ENCODE peak calls at places on chromosomes 12 and 14, in seven cellular contexts. B is adipocyte, C is IMR-90, S is neural progenitor cell, O is endothelial cell of umbilical vein, H is vagina, A is spleen. X is an unnamed sample. For H3K4me1, the result is how much of the 10 kb centered on the place peaks cover.

GRCh38 chr12:6890789-6891624 is 13.6 kb upstream of the LRRC23 start:
- DNase-seq in C (peak), A (peak), O (peak), S (peak), H (no peak), B (peak), X (peak)

GRCh38 chr12:50231346-50231745 is 52.0 kb downstream of the LIMA1 start:
- DNase-seq in C (no peak), O (no peak), A (no peak), B (no peak), H (no peak), S (no peak), X (no peak)

GRCh38 chr12:132178314-132178713 is 34.1 kb downstream of the NOC4L start:
- DNase-seq in S (no peak), B (no peak), H (no peak), A (no peak), C (no peak), O (no peak), X (no peak)

GRCh38 chr12:87202189-87202588 is 827.0 kb downstream of the C12orf50 start:
- DNase-seq in B (no peak), S (no peak), O (no peak), A (no peak), H (no peak), C (no peak), X (no peak)

GRCh38 chr12:26287666-26288408 is 92.5 kb downstream of the SSPN start:
- DNase-seq in C (no peak), O (no peak), S (no peak), B (no peak), A (no peak), H (no peak), X (no peak)

GRCh38 chr14:92657457-92658142 is 90.8 kb downstream of the LGMN start:
- DNase-seq in A (peak), H (no peak), B (no peak), S (no peak), C (no peak), O (no peak), X (no peak)

GRCh38 chr12:98939350-98939749 is 294.3 kb downstream of the APAF1 start:
- DNase-seq in O (peak), H (no peak), C (peak), S (peak), A (no peak), B (peak), X (no peak)

GRCh38 chr12:124637586-124637985 is 70.2 kb upstream of the NCOR2 start:
- DNase-seq in C (no peak), B (no peak), H (no peak), S (no peak), O (no peak), A (no peak), X (no peak)

GRCh38 chr14:82657186-82657675 is 1123.6 kb upstream of the SEL1L start:
- DNase-seq in H (no peak), O (no peak), B (no peak), C (no peak), A (no peak), S (no peak), X (no peak)

GRCh38 chr12:105676694-105677093 is 346.2 kb downstream of the C12orf75 start:
- DNase-seq in O (peak), H (no peak), S (no peak), C (no peak), B (no peak), A (no peak), X (no peak)

GRCh38 chr14:32254952-32255679 is 52.0 kb upstream of the RNU6-8 start:
- DNase-seq in S (peak), H (no peak), C (peak), A (no peak), O (peak), B (peak), X (peak)

GRCh38 chr12:131604146-131604844 is 106.6 kb upstream of the SFSWAP start:
- DNase-seq in B (no peak), C (no peak), H (no peak), O (no peak), A (peak), S (peak), X (no peak)

GRCh38 chr12:57549909-57550627 is at the start of gene KIF5A:
- DNase-seq in B (peak), A (peak), H (no peak), C (no peak), S (peak), O (no peak), X (peak)

GRCh38 chr12:50043854-50044253 is 13.5 kb upstream of the ASIC1 start:
- DNase-seq in B (no peak), H (no peak), A (peak), S (no peak), O (no peak), C (no peak), X (no peak)

GRCh38 chr12:48995061-48995879 is 3.9 kb downstream of the DDN start:
- DNase-seq in C (peak), A (peak), B (peak), O (peak), S (peak), H (no peak), X (peak)

GRCh38 chr12:52837341-52837741 is 3.2 kb upstream of the KRT79 start:
- DNase-seq in S (no peak), O (peak), H (no peak), B (peak), C (peak), A (peak), X (no peak)

GRCh38 chr14:75577724-75578098 is 709 bp upstream of the FLVCR2 start:
- DNase-seq in B (peak), A (peak), O (peak), S (peak), H (no peak), C (peak), X (peak)

GRCh38 chr12:130044991-130045621 is 117.2 kb upstream of the FZD10 start:
- DNase-seq in A (no peak), H (no peak), S (peak), O (no peak), B (peak), C (no peak), X (no peak)

GRCh38 chr14:76717508-76717907 is 43.8 kb upstream of the VASH1 start:
- DNase-seq in B (no peak), C (no peak), H (no peak), O (no peak), S (no peak), A (no peak), X (no peak)

DNA sequence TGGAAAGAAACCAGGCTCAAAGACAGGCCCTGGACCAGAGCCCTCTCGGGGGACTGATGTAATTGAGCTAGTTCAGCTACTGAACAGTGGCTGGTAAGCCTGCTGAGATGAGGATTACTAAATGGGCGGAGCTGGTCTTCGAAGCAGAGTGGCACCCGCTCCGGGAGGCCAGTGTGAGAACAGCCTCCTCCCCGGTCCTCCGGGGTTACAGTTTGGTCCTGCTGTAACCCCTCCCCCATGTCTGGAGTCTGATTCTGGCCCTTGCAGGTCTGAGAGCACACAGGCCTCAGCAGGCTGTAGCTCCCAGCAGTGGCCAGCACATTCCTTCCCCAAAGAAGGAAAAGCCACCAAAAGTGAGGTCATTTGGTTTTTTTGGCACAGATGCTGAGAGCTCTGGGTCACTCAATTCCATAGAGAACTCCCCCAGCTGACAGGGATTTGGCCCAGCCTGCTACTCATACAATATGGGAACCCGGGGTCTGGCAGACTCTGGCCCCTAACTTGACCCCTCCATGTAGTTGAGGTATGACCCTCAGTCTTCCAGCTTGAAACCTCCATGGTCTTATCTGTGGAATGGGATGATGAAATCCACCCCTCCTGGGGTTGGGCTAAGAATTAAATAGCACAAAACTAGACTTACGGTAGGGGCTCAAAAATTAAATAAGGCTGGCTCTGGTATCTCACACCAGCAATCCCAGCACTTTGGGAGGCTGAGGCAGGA is 39.0 kb downstream of the ACTN1 start:
- DNase-seq in H (no peak), A (no peak), B (peak), S (peak), O (peak), C (peak), X (peak)
- H3K4me1 ChIP-seq in H (half or more), A (half or more), B (under half), S (under half), O (half or more), C (half or more), X (half or more)

DNA sequence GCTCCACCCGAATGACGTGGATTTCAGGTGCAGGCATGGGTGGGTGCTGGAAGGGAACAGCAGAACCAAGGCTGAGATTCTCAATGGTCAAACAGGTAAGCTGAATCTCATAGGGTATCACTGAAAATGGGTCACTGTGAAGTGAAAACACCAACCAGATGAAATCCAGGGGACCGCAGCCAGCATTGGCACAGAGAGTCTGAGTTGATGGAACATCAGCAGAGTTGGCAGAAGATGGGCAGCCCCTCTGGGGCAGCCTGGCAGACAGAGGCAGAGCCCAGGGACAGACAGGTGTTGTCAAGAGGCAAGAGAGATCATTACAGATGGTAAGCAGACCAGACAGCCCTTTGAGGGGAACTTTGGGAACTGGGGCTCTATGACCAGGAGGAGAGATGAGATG is 48.0 kb downstream of the ACTN1 start:
- DNase-seq in B (no peak), S (no peak), C (no peak), A (no peak), O (no peak), H (no peak), X (no peak)
- H3K4me1 ChIP-seq in B (under half), S (under half), C (half or more), A (half or more), O (under half), H (half or more), X (under half)

GRCh38 chr12:47989023-47989417 is 15.3 kb downstream of the COL2A1 start:
- DNase-seq in A (peak), H (no peak), B (no peak), C (no peak), O (no peak), S (no peak), X (no peak)
- H3K4me1 ChIP-seq in A (under half), H (under half), B (under half), C (under half), O (under half), S (under half), X (under half)

DNA sequence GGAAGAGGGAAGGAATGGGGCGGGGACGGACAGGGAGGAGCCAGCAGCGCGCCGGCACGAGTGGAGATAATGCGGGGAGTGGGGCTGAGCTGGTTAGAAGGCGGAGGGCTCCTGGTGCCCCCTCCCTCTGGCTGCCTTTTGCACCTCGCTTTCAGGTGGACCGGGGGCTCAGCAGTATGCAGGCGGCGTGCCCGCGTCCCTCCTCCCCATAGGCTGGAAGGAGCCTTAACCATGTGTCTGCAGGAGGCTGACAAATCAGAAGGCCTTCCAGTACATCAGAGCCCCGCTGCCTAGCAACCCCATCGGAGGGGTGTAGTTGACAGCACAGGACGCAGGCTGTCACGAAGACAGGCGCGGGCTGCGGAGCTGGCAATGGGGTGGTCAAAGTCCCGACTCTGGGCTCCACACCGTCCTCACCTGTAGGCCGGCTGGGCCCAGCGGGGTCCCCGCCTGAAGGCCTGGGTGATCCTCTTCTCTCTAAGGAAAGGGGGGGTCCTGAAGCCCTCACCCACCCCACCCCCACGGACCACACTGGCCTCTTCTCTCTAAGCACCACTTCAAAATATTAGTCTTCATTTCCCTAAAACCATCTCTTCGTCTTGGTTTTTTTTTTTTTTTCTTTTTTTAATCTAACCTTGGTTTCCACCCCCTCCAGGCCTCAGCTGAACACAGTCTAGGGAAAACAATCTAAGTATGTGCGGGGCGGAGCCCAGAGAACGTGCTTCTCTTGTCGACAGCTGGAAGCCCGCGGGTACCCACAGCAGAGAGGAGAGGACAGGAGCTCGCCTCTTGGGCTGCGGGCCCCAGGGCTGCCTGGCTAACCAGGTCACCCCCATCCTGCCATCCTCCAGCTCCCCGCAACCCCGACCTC is 44.5 kb downstream of the KDM2B start:
- DNase-seq in A (peak), H (no peak), O (peak), C (peak), S (peak), B (peak), X (peak)
- H3K4me1 ChIP-seq in A (half or more), H (half or more), O (under half), C (under half), S (under half), B (under half), X (under half)

X was measured in BE2C.